ENCODE peak calls at places on chromosomes 1 and 21, in four cellular contexts. M is stimulated activated CD4-positive, alpha-beta T cell treated with anti-CD3 and anti-CD28 coated beads, Interleukin-4, amount 100 ng/mL, for 1 hour; A is heart left ventricle; N is CD8-positive, alpha-beta memory T cell. Q is an unnamed sample.

GRCh38 chr1:38297852-38298251 is 251.3 kb upstream of the POU3F1 start:
- DNase-seq in M (no peak), A (no peak), N (no peak), Q (no peak)

GRCh38 chr1:184418955-184419733 is 32.3 kb downstream of the C1orf21 start:
- DNase-seq in M (no peak), A (no peak), N (no peak), Q (no peak)

GRCh38 chr1:111515291-111516007 is 12.0 kb upstream of the ADORA3 start:
- DNase-seq in M (peak), A (peak), N (no peak), Q (no peak)

GRCh38 chr1:155324717-155325595 is 4.3 kb downstream of the RUSC1 start:
- DNase-seq in M (peak), A (peak), N (no peak), Q (peak)

GRCh38 chr1:184056921-184057496 is 5.5 kb downstream of the TSEN15 start:
- DNase-seq in M (no peak), A (no peak), N (no peak), Q (no peak)

GRCh38 chr1:243973169-243973568 is 77.9 kb upstream of the ZBTB18 start:
- DNase-seq in M (no peak), A (no peak), N (no peak), Q (no peak)

GRCh38 chr1:223057569-223058093 is 85.4 kb downstream of the TLR5 start:
- DNase-seq in M (no peak), A (no peak), N (no peak), Q (no peak)

GRCh38 chr21:31108969-31109368 is 70.7 kb upstream of the KRTAP19-8 start:
- DNase-seq in M (no peak), A (no peak), N (no peak), Q (no peak)

GRCh38 chr1:44027320-44027719 is 3.9 kb downstream of the SLC6A9 start:
- DNase-seq in M (no peak), A (no peak), N (no peak), Q (no peak)

GRCh38 chr1:244214009-244214967 is 163.2 kb downstream of the ZBTB18 start:
- DNase-seq in M (no peak), A (no peak), N (no peak), Q (peak)

GRCh38 chr1:180966310-180966709 is 53.6 kb downstream of the KIAA1614 start:
- DNase-seq in M (no peak), A (no peak), N (no peak), Q (no peak)

GRCh38 chr1:45608475-45609156 is 15.2 kb downstream of the CCDC17 start:
- DNase-seq in M (no peak), A (no peak), N (no peak), Q (no peak)

GRCh38 chr1:239912471-239912870 is 179.2 kb upstream of the FMN2 start:
- DNase-seq in M (no peak), A (no peak), N (no peak), Q (no peak)

GRCh38 chr1:12739613-12740012 is 6.4 kb upstream of the CFAP107 start:
- DNase-seq in M (no peak), A (no peak), N (no peak), Q (no peak)

GRCh38 chr1:6734579-6735397 is 33.2 kb upstream of the DNAJC11 start:
- DNase-seq in M (no peak), A (no peak), N (no peak), Q (peak)

GRCh38 chr1:6392880-6393399 is 627 bp downstream of the ACOT7 start:
- DNase-seq in M (no peak), A (no peak), N (no peak), Q (no peak)